ENCODE peak calls at places on chromosomes 3 and 15, in four cellular contexts. X is upper lobe of right lung; B is CD8-positive, alpha-beta memory T cell; S is heart right ventricle. M is an unnamed sample.

GRCh38 chr3:32428092-32429068 is 36.7 kb downstream of the CMTM7 start:
- DNase-seq in X (no peak), B (peak; percentile 63), S (no peak), M (no peak)

GRCh38 chr15:29857196-29857595 is 34.9 kb upstream of the TJP1 start:
- DNase-seq in X (no peak), B (no peak), S (no peak), M (no peak)

GRCh38 chr15:50697109-50697797 is 10.7 kb upstream of the TRPM7 start:
- DNase-seq in X (no peak), B (no peak), S (no peak), M (no peak)

GRCh38 chr15:33048255-33048654 is 146.3 kb downstream of the FMN1 start:
- DNase-seq in X (no peak), B (no peak), S (no peak), M (peak; percentile 55)

GRCh38 chr3:52636673-52637072 is 49.0 kb downstream of the PBRM1 start:
- DNase-seq in X (no peak), B (no peak), S (no peak), M (no peak)

GRCh38 chr3:33417051-33417673 is 23.0 kb downstream of the UBP1 start:
- DNase-seq in X (no peak), B (no peak), S (no peak), M (no peak)

GRCh38 chr15:91032919-91033803 is 10.8 kb upstream of the VPS33B start:
- DNase-seq in X (peak; percentile 91), B (peak; percentile 25), S (peak; percentile 34), M (peak; percentile 38)

GRCh38 chr3:160140756-160141155 is 84.5 kb upstream of the C3orf80 start:
- DNase-seq in X (no peak), B (no peak), S (no peak), M (no peak)

GRCh38 chr3:56890448-56891083 is 88.8 kb upstream of the ARHGEF3 start:
- DNase-seq in X (no peak), B (peak; percentile 15), S (no peak), M (no peak)

GRCh38 chr3:47443611-47443995 is 32.1 kb downstream of the SCAP start:
- DNase-seq in X (no peak), B (no peak), S (no peak), M (peak; percentile 37)

GRCh38 chr3:169661567-169662214 is 1.8 kb downstream of the MECOM start:
- DNase-seq in X (peak; percentile 76), B (peak; percentile 4), S (peak; percentile 34), M (peak; percentile 65)

GRCh38 chr3:31178467-31178866 is 284.0 kb upstream of the GADL1 start:
- DNase-seq in X (no peak), B (peak; percentile 13), S (no peak), M (no peak)

DNA sequence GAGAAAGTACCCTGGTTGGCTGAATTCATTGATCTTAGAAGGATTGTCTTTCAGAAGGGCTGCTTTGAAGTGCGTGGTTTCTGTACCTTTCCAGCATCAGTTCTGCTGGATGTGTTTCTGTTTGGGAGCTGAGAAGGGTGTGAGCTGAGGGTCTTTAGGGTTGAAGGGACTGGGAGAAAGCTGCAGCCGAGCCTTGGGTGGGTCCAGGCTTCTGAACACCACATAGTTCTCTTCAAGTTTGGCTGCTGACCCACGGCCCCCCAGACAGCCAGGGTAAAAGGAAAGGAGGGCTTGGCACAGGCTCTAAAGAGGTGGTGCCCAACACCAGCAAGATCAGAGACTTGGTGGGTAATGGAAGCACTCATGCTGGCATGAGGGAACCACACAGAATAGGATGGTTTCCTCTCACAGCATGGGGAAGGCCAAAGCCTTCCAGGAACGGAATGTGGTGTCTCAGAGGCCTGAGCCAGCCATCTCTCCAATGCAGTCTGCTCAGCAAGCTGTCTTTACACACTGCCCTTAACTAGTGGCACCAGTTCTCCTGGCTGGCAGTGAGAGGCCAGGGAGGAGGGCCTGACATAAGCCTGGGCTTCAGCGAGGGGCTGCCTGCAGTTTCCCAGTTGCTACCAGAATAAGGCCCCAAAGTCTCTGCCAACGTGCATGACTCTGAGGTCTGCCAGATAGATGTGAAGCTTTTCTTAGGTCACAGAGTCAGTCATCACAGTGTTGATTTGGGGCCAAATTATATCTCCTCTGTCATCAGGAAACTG is 238.9 kb upstream of the TRIM42 start:
- DNase-seq in X (no peak), B (no peak), S (no peak), M (no peak)
- H3K4me1 ChIP-seq in X (no peaks in the 10 kb centered on the region), B (no peaks in the 10 kb centered on the region), S (peaks cover 16% of the 10 kb centered on the region), M (peaks cover 3% of the 10 kb centered on the region)

GRCh38 chr15:80830677-80831076 is 51.5 kb downstream of the CEMIP start:
- DNase-seq in X (no peak), B (no peak), S (no peak), M (no peak)
- H3K4me1 ChIP-seq in X (peaks cover 4% of the 10 kb centered on the region), B (no peaks in the 10 kb centered on the region), S (no peaks in the 10 kb centered on the region), M (peaks cover 30% of the 10 kb centered on the region)

DNA sequence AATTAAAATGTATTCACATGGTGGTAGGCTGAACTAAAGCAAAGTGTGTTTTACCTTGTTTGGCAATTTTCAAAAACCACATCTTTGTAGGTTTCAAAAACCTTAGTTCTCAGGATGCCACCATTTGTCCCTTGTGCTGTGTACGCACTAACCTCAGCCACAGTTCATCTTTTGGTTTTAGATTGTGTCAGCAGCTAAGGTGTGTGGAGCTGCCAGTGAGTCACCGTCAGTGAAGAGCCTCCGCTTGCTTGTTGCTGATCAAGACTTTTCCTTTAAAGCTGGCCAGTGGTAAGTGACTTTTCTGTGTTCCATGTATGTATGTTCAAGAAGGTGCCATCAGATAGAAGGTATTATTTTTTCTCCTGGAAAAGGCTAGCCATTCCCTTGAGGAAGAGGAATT is 21.1 kb downstream of the OXNAD1 start:
- DNase-seq in X (no peak), B (peak; percentile 83), S (no peak), M (no peak)
- H3K4me1 ChIP-seq in X (peaks cover 5% of the 10 kb centered on the region), B (peaks cover 44% of the 10 kb centered on the region), S (peaks cover 66% of the 10 kb centered on the region), M (no peaks in the 10 kb centered on the region)

GRCh38 chr3:15315003-15315402 is 17.4 kb downstream of the SH3BP5 start:
- DNase-seq in X (no peak), B (no peak), S (no peak), M (no peak)

GRCh38 chr3:15317164-15317477 is 15.3 kb downstream of the SH3BP5 start:
- DNase-seq in X (no peak), B (no peak), S (no peak), M (no peak)

GRCh38 chr3:15314276-15314675 is 18.1 kb downstream of the SH3BP5 start:
- DNase-seq in X (no peak), B (no peak), S (no peak), M (no peak)

GRCh38 chr3:15312550-15312949 is 19.8 kb downstream of the SH3BP5 start:
- DNase-seq in X (no peak), B (no peak), S (no peak), M (no peak)

GRCh38 chr3:15313461-15313860 is 18.9 kb downstream of the SH3BP5 start:
- DNase-seq in X (peak; percentile 82), B (no peak), S (no peak), M (no peak)
- H3K4me1 ChIP-seq in X (peaks cover 68% of the 10 kb centered on the region), B (peaks cover 86% of the 10 kb centered on the region), S (peaks cover 56% of the 10 kb centered on the region), M (no peaks in the 10 kb centered on the region)

DNA sequence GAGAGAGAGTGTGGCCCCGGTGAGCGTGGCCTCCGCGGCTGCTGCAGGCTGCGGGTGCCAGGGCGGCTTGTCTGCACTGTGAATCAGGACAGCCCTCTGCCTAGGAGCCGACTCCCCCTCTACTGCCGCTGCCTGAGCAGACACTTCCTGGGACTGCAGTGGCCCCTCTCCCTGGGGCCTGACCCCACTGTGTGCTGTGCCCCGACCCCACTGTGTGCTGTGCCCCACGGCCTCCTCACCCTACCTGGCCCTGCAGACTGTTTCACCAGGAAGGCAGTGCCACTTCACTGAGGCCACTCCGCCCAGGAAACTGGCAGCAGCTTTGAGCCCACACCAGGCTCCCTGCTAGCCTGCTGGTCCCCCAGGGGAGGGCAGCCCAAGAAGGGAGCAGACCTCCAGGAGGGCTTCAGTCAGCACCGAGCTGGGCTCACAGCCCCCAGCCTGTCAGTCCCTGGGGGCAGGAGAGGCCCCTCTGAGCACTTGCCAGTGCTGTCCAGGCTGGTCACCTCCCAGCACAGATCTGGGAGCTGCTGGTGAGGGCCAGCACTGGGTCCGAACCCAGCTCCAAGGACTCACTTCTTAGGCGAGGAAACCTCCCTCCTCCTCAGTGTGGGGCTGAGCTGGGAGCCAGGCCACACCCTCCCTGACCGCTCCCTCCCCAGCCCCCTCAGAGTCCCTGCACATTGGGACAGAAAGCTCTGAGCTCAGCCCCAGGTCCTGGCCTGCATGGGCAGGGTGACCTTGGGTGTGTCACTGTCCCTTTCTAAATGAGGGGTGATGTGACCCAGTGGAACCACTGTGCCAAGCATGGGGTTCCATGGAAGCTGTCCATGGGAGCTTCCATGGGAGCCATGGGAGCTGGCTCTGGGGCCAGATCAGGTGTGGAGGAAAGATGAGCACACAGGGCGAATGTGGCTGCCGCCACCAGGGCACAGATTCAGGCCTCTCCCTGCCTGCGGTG is 56.8 kb downstream of the DNAJB8 start:
- DNase-seq in X (no peak), B (no peak), S (no peak), M (no peak)
- H3K4me1 ChIP-seq in X (no peaks in the 10 kb centered on the region), B (no peaks in the 10 kb centered on the region), S (peaks cover 9% of the 10 kb centered on the region), M (peaks cover 16% of the 10 kb centered on the region)

GRCh38 chr15:65096481-65097385 is 18.3 kb downstream of the UBAP1L start:
- DNase-seq in X (no peak), B (no peak), S (no peak), M (peak; percentile 84)
- H3K4me1 ChIP-seq in X (no peaks in the 10 kb centered on the region), B (no peaks in the 10 kb centered on the region), S (peaks cover 8% of the 10 kb centered on the region), M (peaks cover 29% of the 10 kb centered on the region)

DNA sequence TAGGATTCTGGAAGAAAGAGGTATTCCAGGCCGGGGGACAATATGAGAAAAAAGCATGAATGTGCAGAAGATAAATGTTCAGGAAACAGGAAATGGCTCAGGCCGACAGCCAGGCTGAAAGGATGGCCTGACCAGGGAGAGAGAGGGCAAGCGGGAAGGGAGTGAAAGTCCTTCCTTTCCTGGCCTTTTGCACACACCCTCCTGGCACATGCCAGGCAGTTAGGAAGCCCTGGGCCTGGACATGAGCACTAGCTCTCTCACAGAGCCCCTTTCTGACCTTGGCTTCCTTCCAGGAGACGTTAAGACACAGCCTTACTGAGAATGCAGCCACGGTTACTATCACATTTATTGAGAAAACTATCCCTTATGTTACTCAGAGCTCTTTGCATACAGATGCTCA is 39.7 kb upstream of the SMAD3 start:
- DNase-seq in X (no peak), B (no peak), S (peak; percentile 40), M (peak; percentile 43)
- H3K4me1 ChIP-seq in X (peaks cover 39% of the 10 kb centered on the region), B (no peaks in the 10 kb centered on the region), S (peaks cover 44% of the 10 kb centered on the region), M (peaks cover 40% of the 10 kb centered on the region)

GRCh38 chr15:78055923-78056713 is 21.4 kb downstream of the TBC1D2B start:
- DNase-seq in X (no peak), B (no peak), S (no peak), M (no peak)
- H3K4me1 ChIP-seq in X (peaks cover 89% of the 10 kb centered on the region), B (peaks cover 96% of the 10 kb centered on the region), S (peaks cover 77% of the 10 kb centered on the region), M (peaks cover 37% of the 10 kb centered on the region)

GRCh38 chr3:100107227-100107626 is 7.1 kb downstream of the FILIP1L start:
- DNase-seq in X (no peak), B (no peak), S (no peak), M (no peak)
- H3K4me1 ChIP-seq in X (peaks cover 11% of the 10 kb centered on the region), B (no peaks in the 10 kb centered on the region), S (peaks cover 65% of the 10 kb centered on the region), M (peaks cover 49% of the 10 kb centered on the region)